ENCODE peak calls at places on chromosomes 12 and 14, in nine cellular contexts. One of them, this sample, is unnamed.

GRCh38 chr12:105954891-105955607 is 183.7 kb downstream of the NUAK1 start:
- DNase-seq in aorta: no peak
- DNase-seq in psoas muscle: no peak
- DNase-seq in GM23338: no peak
- DNase-seq in stomach: no peak
- DNase-seq in right lobe of liver: no peak
- DNase-seq in astrocyte: no peak
- DNase-seq in CD8-positive, alpha-beta memory T cell: no peak
- DNase-seq in ovary: no peak
- DNase-seq in this sample: no peak

GRCh38 chr12:104682790-104683279 is 226.1 kb downstream of the CHST11 start:
- DNase-seq in aorta: no peak
- DNase-seq in psoas muscle: no peak
- DNase-seq in GM23338: no peak
- DNase-seq in stomach: no peak
- DNase-seq in right lobe of liver: no peak
- DNase-seq in astrocyte: no peak
- DNase-seq in CD8-positive, alpha-beta memory T cell: peak; percentile 57
- DNase-seq in ovary: no peak
- DNase-seq in this sample: no peak

GRCh38 chr12:119178544-119179334 is at the start of gene HSPB8:
- DNase-seq in aorta: peak; percentile 98
- DNase-seq in psoas muscle: peak; percentile 94
- DNase-seq in GM23338: peak; percentile 80
- DNase-seq in stomach: peak; percentile 81
- DNase-seq in right lobe of liver: peak; percentile 72
- DNase-seq in astrocyte: peak; percentile 87
- DNase-seq in CD8-positive, alpha-beta memory T cell: no peak
- DNase-seq in ovary: peak; percentile 87
- DNase-seq in this sample: peak; percentile 63

GRCh38 chr14:88321692-88322504 is 1.2 kb downstream of the KCNK10 start:
- DNase-seq in aorta: no peak
- DNase-seq in psoas muscle: no peak
- DNase-seq in GM23338: peak; percentile 21
- DNase-seq in stomach: no peak
- DNase-seq in right lobe of liver: no peak
- DNase-seq in astrocyte: no peak
- DNase-seq in CD8-positive, alpha-beta memory T cell: no peak
- DNase-seq in ovary: no peak
- DNase-seq in this sample: no peak

GRCh38 chr12:29159690-29160089 is 10.6 kb downstream of the FAR2 start:
- DNase-seq in aorta: no peak
- DNase-seq in psoas muscle: no peak
- DNase-seq in GM23338: no peak
- DNase-seq in stomach: no peak
- DNase-seq in right lobe of liver: no peak
- DNase-seq in astrocyte: no peak
- DNase-seq in CD8-positive, alpha-beta memory T cell: no peak
- DNase-seq in ovary: no peak
- DNase-seq in this sample: no peak

GRCh38 chr12:21220266-21220665 is 89.3 kb downstream of the SLCO1B1 start:
- DNase-seq in aorta: no peak
- DNase-seq in psoas muscle: no peak
- DNase-seq in GM23338: no peak
- DNase-seq in stomach: no peak
- DNase-seq in right lobe of liver: no peak
- DNase-seq in astrocyte: no peak
- DNase-seq in CD8-positive, alpha-beta memory T cell: no peak
- DNase-seq in ovary: no peak
- DNase-seq in this sample: no peak

GRCh38 chr12:24795699-24796385 is 153.1 kb downstream of the BCAT1 start:
- DNase-seq in aorta: no peak
- DNase-seq in psoas muscle: no peak
- DNase-seq in GM23338: no peak
- DNase-seq in stomach: no peak
- DNase-seq in right lobe of liver: no peak
- DNase-seq in astrocyte: no peak
- DNase-seq in CD8-positive, alpha-beta memory T cell: no peak
- DNase-seq in ovary: no peak
- DNase-seq in this sample: no peak

GRCh38 chr12:107200394-107200793 is 107.0 kb upstream of the CRY1 start:
- DNase-seq in aorta: no peak
- DNase-seq in psoas muscle: no peak
- DNase-seq in GM23338: no peak
- DNase-seq in stomach: no peak
- DNase-seq in right lobe of liver: no peak
- DNase-seq in astrocyte: peak; percentile 85
- DNase-seq in CD8-positive, alpha-beta memory T cell: no peak
- DNase-seq in ovary: no peak
- DNase-seq in this sample: no peak

GRCh38 chr12:124053855-124054254 is 80.8 kb downstream of the ZNF664 start:
- DNase-seq in aorta: peak; percentile 75
- DNase-seq in psoas muscle: peak; percentile 24
- DNase-seq in GM23338: peak; percentile 88
- DNase-seq in stomach: peak; percentile 62
- DNase-seq in right lobe of liver: no peak
- DNase-seq in astrocyte: peak; percentile 63
- DNase-seq in CD8-positive, alpha-beta memory T cell: no peak
- DNase-seq in ovary: peak; percentile 79
- DNase-seq in this sample: peak; percentile 33

GRCh38 chr12:110223777-110224378 is 57.2 kb upstream of the ATP2A2 start:
- DNase-seq in aorta: no peak
- DNase-seq in psoas muscle: no peak
- DNase-seq in GM23338: no peak
- DNase-seq in stomach: no peak
- DNase-seq in right lobe of liver: no peak
- DNase-seq in astrocyte: peak; percentile 78
- DNase-seq in CD8-positive, alpha-beta memory T cell: no peak
- DNase-seq in ovary: no peak
- DNase-seq in this sample: no peak

GRCh38 chr12:64780531-64781373 is 21.5 kb upstream of the GNS start:
- DNase-seq in aorta: peak; percentile 81
- DNase-seq in psoas muscle: peak; percentile 44
- DNase-seq in GM23338: peak; percentile 66
- DNase-seq in stomach: peak; percentile 87
- DNase-seq in right lobe of liver: peak; percentile 77
- DNase-seq in astrocyte: no peak
- DNase-seq in CD8-positive, alpha-beta memory T cell: no peak
- DNase-seq in ovary: peak; percentile 62
- DNase-seq in this sample: no peak

DNA sequence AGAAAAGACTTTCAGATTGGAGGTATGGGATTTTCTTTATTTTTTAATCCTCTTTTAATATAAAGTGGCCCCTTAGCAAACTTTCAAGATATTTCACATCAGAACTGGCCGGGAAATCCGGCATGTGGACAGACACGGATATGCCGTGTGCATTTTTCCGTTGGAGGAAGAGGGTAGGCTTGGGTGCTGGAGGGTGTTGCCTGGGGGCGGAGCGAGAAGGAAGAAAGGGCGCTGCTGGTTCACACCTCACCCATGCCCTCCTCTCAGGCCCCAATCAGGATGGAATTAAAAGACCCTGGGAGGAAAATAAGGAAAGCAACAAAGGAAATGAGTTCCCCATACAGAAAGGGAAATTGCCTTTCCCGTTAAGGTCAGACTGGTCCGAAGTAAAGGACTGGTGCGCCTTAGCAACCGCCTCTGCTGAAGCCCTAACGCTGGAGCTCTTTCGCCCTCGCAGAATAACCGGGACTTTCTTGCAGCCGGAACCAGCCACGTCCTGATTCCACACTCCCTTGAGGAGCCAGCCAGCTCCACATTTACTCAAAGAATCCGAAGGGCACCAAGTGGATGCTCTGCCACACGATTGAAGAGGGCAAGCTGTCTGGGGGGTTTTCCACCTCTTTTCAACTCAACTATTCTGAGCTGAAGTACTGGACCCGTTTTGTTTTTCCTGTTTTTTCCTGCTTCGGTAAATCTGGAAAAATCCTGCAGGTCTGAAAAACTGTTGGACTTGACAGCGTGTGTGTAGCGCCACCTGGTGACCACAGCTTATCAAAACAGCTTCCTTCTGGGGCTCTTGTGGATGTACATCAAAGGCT is 37.8 kb upstream of the BCL2L14 start:
- DNase-seq in aorta: peak; percentile 84
- DNase-seq in psoas muscle: peak; percentile 62
- DNase-seq in GM23338: peak; percentile 93
- DNase-seq in stomach: peak; percentile 82
- DNase-seq in right lobe of liver: peak; percentile 73
- DNase-seq in astrocyte: peak; percentile 74
- DNase-seq in CD8-positive, alpha-beta memory T cell: peak; percentile 64
- DNase-seq in ovary: peak; percentile 89
- DNase-seq in this sample: peak; percentile 80
- H3K4me3 ChIP-seq in aorta: peak overlapping the region; percentile 94
- H3K4me3 ChIP-seq in psoas muscle: peak overlapping the region; percentile 60
- H3K4me3 ChIP-seq in GM23338: peak overlapping the region; percentile 52
- H3K4me3 ChIP-seq in stomach: peak overlapping the region; percentile 41
- H3K4me3 ChIP-seq in right lobe of liver: peak overlapping the region; percentile 15
- H3K4me3 ChIP-seq in astrocyte: peak overlapping the region; percentile 50
- H3K4me3 ChIP-seq in CD8-positive, alpha-beta memory T cell: peak overlapping the region; percentile 70
- H3K4me3 ChIP-seq in ovary: peak overlapping the region; percentile 33
- H3K4me3 ChIP-seq in this sample: peak overlapping the region; percentile 39

GRCh38 chr12:131833896-131834641 is 5.9 kb downstream of the MMP17 start:
- DNase-seq in aorta: peak; percentile 74
- DNase-seq in psoas muscle: no peak
- DNase-seq in GM23338: peak; percentile 66
- DNase-seq in stomach: no peak
- DNase-seq in right lobe of liver: no peak
- DNase-seq in astrocyte: peak; percentile 16
- DNase-seq in CD8-positive, alpha-beta memory T cell: no peak
- DNase-seq in ovary: no peak
- DNase-seq in this sample: no peak

GRCh38 chr12:131833288-131833895 is 5.2 kb downstream of the MMP17 start:
- DNase-seq in aorta: no peak
- DNase-seq in psoas muscle: no peak
- DNase-seq in GM23338: no peak
- DNase-seq in stomach: no peak
- DNase-seq in right lobe of liver: no peak
- DNase-seq in astrocyte: no peak
- DNase-seq in CD8-positive, alpha-beta memory T cell: no peak
- DNase-seq in ovary: no peak
- DNase-seq in this sample: no peak

GRCh38 chr12:131835616-131836171 is 7.5 kb downstream of the MMP17 start:
- DNase-seq in aorta: no peak
- DNase-seq in psoas muscle: no peak
- DNase-seq in GM23338: no peak
- DNase-seq in stomach: no peak
- DNase-seq in right lobe of liver: no peak
- DNase-seq in astrocyte: no peak
- DNase-seq in CD8-positive, alpha-beta memory T cell: no peak
- DNase-seq in ovary: no peak
- DNase-seq in this sample: no peak

GRCh38 chr12:131836193-131836592 is 8.0 kb downstream of the MMP17 start:
- DNase-seq in aorta: no peak
- DNase-seq in psoas muscle: no peak
- DNase-seq in GM23338: no peak
- DNase-seq in stomach: no peak
- DNase-seq in right lobe of liver: no peak
- DNase-seq in astrocyte: no peak
- DNase-seq in CD8-positive, alpha-beta memory T cell: no peak
- DNase-seq in ovary: no peak
- DNase-seq in this sample: no peak

GRCh38 chr12:131834798-131835615 is 6.8 kb downstream of the MMP17 start:
- DNase-seq in aorta: peak; percentile 68
- DNase-seq in psoas muscle: no peak
- DNase-seq in GM23338: no peak
- DNase-seq in stomach: peak; percentile 59
- DNase-seq in right lobe of liver: no peak
- DNase-seq in astrocyte: no peak
- DNase-seq in CD8-positive, alpha-beta memory T cell: no peak
- DNase-seq in ovary: no peak
- DNase-seq in this sample: no peak
- H3K4me1 ChIP-seq in aorta: no peaks in the 10 kb centered on the region
- H3K4me1 ChIP-seq in psoas muscle: no peaks in the 10 kb centered on the region
- H3K4me1 ChIP-seq in GM23338: no peaks in the 10 kb centered on the region
- H3K4me1 ChIP-seq in stomach: peaks cover 12% of the 10 kb centered on the region
- H3K4me1 ChIP-seq in right lobe of liver: no peaks in the 10 kb centered on the region
- H3K4me1 ChIP-seq in astrocyte: peaks cover 8% of the 10 kb centered on the region
- H3K4me1 ChIP-seq in CD8-positive, alpha-beta memory T cell: no peaks in the 10 kb centered on the region
- H3K4me1 ChIP-seq in ovary: peaks cover 5% of the 10 kb centered on the region
- H3K4me1 ChIP-seq in this sample: no peaks in the 10 kb centered on the region

GRCh38 chr12:26378721-26379120 is 183.3 kb downstream of the SSPN start:
- DNase-seq in aorta: no peak
- DNase-seq in psoas muscle: no peak
- DNase-seq in GM23338: no peak
- DNase-seq in stomach: no peak
- DNase-seq in right lobe of liver: no peak
- DNase-seq in astrocyte: no peak
- DNase-seq in CD8-positive, alpha-beta memory T cell: no peak
- DNase-seq in ovary: no peak
- DNase-seq in this sample: no peak
- H3K4me3 ChIP-seq in aorta: no peak overlapping the region
- H3K4me3 ChIP-seq in psoas muscle: no peak overlapping the region
- H3K4me3 ChIP-seq in GM23338: no peak overlapping the region
- H3K4me3 ChIP-seq in stomach: no peak overlapping the region
- H3K4me3 ChIP-seq in right lobe of liver: no peak overlapping the region
- H3K4me3 ChIP-seq in astrocyte: no peak overlapping the region
- H3K4me3 ChIP-seq in CD8-positive, alpha-beta memory T cell: no peak overlapping the region
- H3K4me3 ChIP-seq in ovary: no peak overlapping the region
- H3K4me3 ChIP-seq in this sample: no peak overlapping the region

DNA sequence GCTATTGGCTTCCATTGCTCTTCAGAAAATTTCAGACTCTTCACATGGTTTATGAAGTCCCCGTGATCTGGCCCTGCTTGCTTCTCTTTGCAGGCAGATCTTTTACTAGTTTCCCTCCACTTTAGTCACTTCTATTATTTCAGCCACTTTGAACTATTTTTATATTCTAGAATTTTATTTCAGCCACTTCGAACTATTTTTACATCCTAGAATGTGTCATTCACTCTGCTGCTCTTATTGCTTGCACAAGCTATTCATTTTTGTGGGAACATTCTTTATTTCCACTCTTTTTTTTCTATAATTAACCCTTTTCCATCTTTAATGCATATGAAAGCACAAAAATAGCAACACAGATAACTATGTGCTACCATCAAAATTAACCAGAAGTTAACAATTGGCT is 24.5 kb downstream of the TSHR start:
- DNase-seq in aorta: no peak
- DNase-seq in psoas muscle: no peak
- DNase-seq in GM23338: no peak
- DNase-seq in stomach: no peak
- DNase-seq in right lobe of liver: no peak
- DNase-seq in astrocyte: no peak
- DNase-seq in CD8-positive, alpha-beta memory T cell: no peak
- DNase-seq in ovary: no peak
- DNase-seq in this sample: no peak
- H3K4me1 ChIP-seq in aorta: peaks cover under 1% of the 10 kb centered on the region
- H3K4me1 ChIP-seq in psoas muscle: no peaks in the 10 kb centered on the region
- H3K4me1 ChIP-seq in GM23338: no peaks in the 10 kb centered on the region
- H3K4me1 ChIP-seq in stomach: no peaks in the 10 kb centered on the region
- H3K4me1 ChIP-seq in right lobe of liver: no peaks in the 10 kb centered on the region
- H3K4me1 ChIP-seq in astrocyte: no peaks in the 10 kb centered on the region
- H3K4me1 ChIP-seq in CD8-positive, alpha-beta memory T cell: peaks cover 5% of the 10 kb centered on the region
- H3K4me1 ChIP-seq in ovary: no peaks in the 10 kb centered on the region
- H3K4me1 ChIP-seq in this sample: no peaks in the 10 kb centered on the region

GRCh38 chr12:52901715-52902541 is 2.9 kb downstream of the KRT8 start:
- DNase-seq in aorta: no peak
- DNase-seq in psoas muscle: no peak
- DNase-seq in GM23338: no peak
- DNase-seq in stomach: no peak
- DNase-seq in right lobe of liver: no peak
- DNase-seq in astrocyte: no peak
- DNase-seq in CD8-positive, alpha-beta memory T cell: no peak
- DNase-seq in ovary: no peak
- DNase-seq in this sample: no peak
- H3K4me3 ChIP-seq in aorta: no peak overlapping the region
- H3K4me3 ChIP-seq in psoas muscle: no peak overlapping the region
- H3K4me3 ChIP-seq in GM23338: peak overlapping the region; percentile 100
- H3K4me3 ChIP-seq in stomach: peak overlapping the region; percentile 71
- H3K4me3 ChIP-seq in right lobe of liver: peak overlapping the region; percentile 16
- H3K4me3 ChIP-seq in astrocyte: no peak overlapping the region
- H3K4me3 ChIP-seq in CD8-positive, alpha-beta memory T cell: no peak overlapping the region
- H3K4me3 ChIP-seq in ovary: no peak overlapping the region
- H3K4me3 ChIP-seq in this sample: no peak overlapping the region

This sample was measured in tibial nerve.